ENCODE peak calls at places on chromosomes 4 and X, in four cellular contexts. P, R, T and O are unnamed samples.

GRCh38 chrX:118212817-118213183 is 96.2 kb upstream of the KLHL13 start:
- DNase-seq in R (no peak), T (no peak), P (no peak), O (no peak)

GRCh38 chr4:166700592-166700991 is 533.7 kb downstream of the SPOCK3 start:
- DNase-seq in P (no peak), T (no peak), R (no peak), O (no peak)

GRCh38 chr4:156248921-156249320 is 295.3 kb upstream of the CTSO start:
- DNase-seq in T (no peak), P (no peak), R (no peak), O (no peak)

GRCh38 chr4:35465096-35465495 is 779.2 kb downstream of the ARAP2 start:
- DNase-seq in P (no peak), T (no peak), R (peak), O (no peak)

GRCh38 chr4:133638702-133639101 is 489.6 kb downstream of the PCDH10 start:
- DNase-seq in P (no peak), R (no peak), T (no peak), O (no peak)

GRCh38 chr4:4762909-4763814 is 96.3 kb upstream of the MSX1 start:
- DNase-seq in P (no peak), T (no peak), R (no peak), O (no peak)

GRCh38 chr4:185358514-185359433 is 37.0 kb downstream of the LRP2BP start:
- DNase-seq in T (no peak), P (no peak), R (no peak), O (no peak)

GRCh38 chr4:140426610-140427103 is 791 bp downstream of the CLGN start:
- DNase-seq in P (no peak), T (no peak), R (peak), O (no peak)

GRCh38 chr4:42515156-42515884 is 118.0 kb downstream of the SHISA3 start:
- DNase-seq in P (no peak), R (no peak), T (no peak), O (no peak)

GRCh38 chr4:25505637-25505991 is 128.6 kb downstream of the ANAPC4 start:
- DNase-seq in R (no peak), T (no peak), P (no peak), O (no peak)

GRCh38 chr4:93066746-93067145 is 761.8 kb upstream of the ATOH1 start:
- DNase-seq in R (no peak), P (no peak), T (no peak), O (no peak)

GRCh38 chrX:68808686-68809357 is 20.0 kb upstream of the EFNB1 start:
- DNase-seq in T (no peak), P (no peak), R (no peak), O (no peak)

GRCh38 chr4:80538276-80538926 is 202.9 kb downstream of the CFAP299 start:
- DNase-seq in P (no peak), T (no peak), R (no peak), O (no peak)

GRCh38 chr4:71383984-71384383 is 45.2 kb downstream of the SLC4A4 start:
- DNase-seq in P (no peak), T (no peak), R (no peak), O (no peak)

GRCh38 chr4:166174717-166175510 is 301.9 kb downstream of the TLL1 start:
- DNase-seq in P (no peak), T (no peak), R (no peak), O (no peak)

GRCh38 chrX:19839770-19840254 is 47.6 kb downstream of the SH3KBP1 start:
- DNase-seq in P (no peak), R (peak), T (no peak), O (no peak)

GRCh38 chr4:100797791-100798190 is 280.0 kb upstream of the EMCN start:
- DNase-seq in T (no peak), R (no peak), P (no peak), O (no peak)

GRCh38 chr4:63348735-63349673 is 1060.2 kb downstream of the TECRL start:
- DNase-seq in P (no peak), R (no peak), T (no peak), O (no peak)